ENCODE peak calls at places on chromosome 9, in five cellular contexts. K is kidney tubule cell; O is amniotic epithelial cell; V is left colon; I is activated CD8-positive, alpha-beta memory T cell treated with anti-CD3 and anti-CD28 coated beads for 24 hours. T is an unnamed sample.

GRCh38 chr9:14561929-14562386 is 131.3 kb downstream of the ZDHHC21 start:
- DNase-seq in V (no peak), O (no peak), I (no peak), K (no peak), T (no peak)

GRCh38 chr9:123642291-123643278 is 286.6 kb downstream of the CRB2 start:
- DNase-seq in V (peak; percentile 69), I (no peak), K (no peak), O (peak; percentile 67), T (peak; percentile 21)

GRCh38 chr9:35661756-35662350 is 3.1 kb downstream of the ARHGEF39 start:
- DNase-seq in I (no peak), O (no peak), V (no peak), K (no peak), T (no peak)

GRCh38 chr9:88392549-88392948 is 4.3 kb downstream of the SPIN1 start:
- DNase-seq in V (no peak), I (no peak), K (no peak), O (no peak), T (no peak)

GRCh38 chr9:99114846-99115500 is 10.1 kb downstream of the TGFBR1 start:
- DNase-seq in K (no peak), O (peak; percentile 60), V (no peak), I (no peak), T (no peak)

GRCh38 chr9:82334286-82334685 is 345.7 kb downstream of the SPATA31D1 start:
- DNase-seq in V (no peak), K (peak; percentile 36), O (peak; percentile 95), I (no peak), T (no peak)

GRCh38 chr9:124213396-124213795 is 44.4 kb upstream of the NEK6 start:
- DNase-seq in V (no peak), I (peak; percentile 51), O (no peak), K (no peak), T (no peak)

GRCh38 chr9:20095430-20096092 is 306.7 kb upstream of the SLC24A2 start:
- DNase-seq in O (no peak), V (no peak), K (peak; percentile 3), I (no peak), T (no peak)

GRCh38 chr9:135951889-135952663 is 9.1 kb downstream of the UBAC1 start:
- DNase-seq in K (peak; percentile 78), O (peak; percentile 85), I (no peak), V (no peak), T (no peak)

GRCh38 chr9:113343732-113344231 is 3.7 kb upstream of the WDR31 start:
- DNase-seq in I (no peak), K (peak; percentile 43), O (peak; percentile 34), V (peak; percentile 88), T (peak; percentile 84)

GRCh38 chr9:112819635-112820496 is 69.3 kb downstream of the SNX30 start:
- DNase-seq in V (no peak), O (peak; percentile 82), I (no peak), K (peak; percentile 81), T (no peak)

T was measured in mucosa of gallbladder.